ENCODE peak calls at places on chromosomes 2 and 18, in seven cellular contexts. One of them, this sample, is unnamed.

GRCh38 chr2:16155351-16156145 is 215.2 kb downstream of the MYCN start:
- DNase-seq in activated T-helper 1 cell treated with Interleukin-2 at 50 U/mL for 16 hours: no peak
- DNase-seq in AG08396: no peak
- DNase-seq in A549: no peak
- DNase-seq in amniotic epithelial cell: no peak
- DNase-seq in effector memory CD4-positive, alpha-beta T cell: no peak
- DNase-seq in NAMALWA: no peak
- DNase-seq in this sample: no peak

GRCh38 chr2:155766342-155767115 is 566.0 kb downstream of the NR4A2 start:
- DNase-seq in amniotic epithelial cell: no peak
- DNase-seq in AG08396: no peak
- DNase-seq in A549: no peak
- DNase-seq in activated T-helper 1 cell treated with Interleukin-2 at 50 U/mL for 16 hours: no peak
- DNase-seq in NAMALWA: no peak
- DNase-seq in effector memory CD4-positive, alpha-beta T cell: no peak
- DNase-seq in this sample: no peak

GRCh38 chr2:97761192-97761591 is 47.8 kb downstream of the ZAP70 start:
- DNase-seq in activated T-helper 1 cell treated with Interleukin-2 at 50 U/mL for 16 hours: peak; percentile 24
- DNase-seq in AG08396: no peak
- DNase-seq in A549: no peak
- DNase-seq in NAMALWA: no peak
- DNase-seq in effector memory CD4-positive, alpha-beta T cell: peak; percentile 32
- DNase-seq in amniotic epithelial cell: no peak
- DNase-seq in this sample: no peak

GRCh38 chr2:135245055-135245454 is 193.0 kb downstream of the RAB3GAP1 start:
- DNase-seq in A549: no peak
- DNase-seq in AG08396: no peak
- DNase-seq in effector memory CD4-positive, alpha-beta T cell: no peak
- DNase-seq in activated T-helper 1 cell treated with Interleukin-2 at 50 U/mL for 16 hours: no peak
- DNase-seq in NAMALWA: no peak
- DNase-seq in amniotic epithelial cell: peak; percentile 35
- DNase-seq in this sample: peak; percentile 53

GRCh38 chr18:61502472-61502871 is 169.2 kb downstream of the CDH20 start:
- DNase-seq in activated T-helper 1 cell treated with Interleukin-2 at 50 U/mL for 16 hours: no peak
- DNase-seq in AG08396: peak; percentile 66
- DNase-seq in effector memory CD4-positive, alpha-beta T cell: no peak
- DNase-seq in A549: peak; percentile 17
- DNase-seq in amniotic epithelial cell: peak; percentile 43
- DNase-seq in NAMALWA: peak; percentile 62
- DNase-seq in this sample: peak; percentile 33

GRCh38 chr2:149658553-149658952 is 71.0 kb upstream of the MMADHC start:
- DNase-seq in effector memory CD4-positive, alpha-beta T cell: no peak
- DNase-seq in activated T-helper 1 cell treated with Interleukin-2 at 50 U/mL for 16 hours: no peak
- DNase-seq in AG08396: no peak
- DNase-seq in NAMALWA: no peak
- DNase-seq in amniotic epithelial cell: no peak
- DNase-seq in A549: no peak
- DNase-seq in this sample: no peak

GRCh38 chr2:221451836-221452774 is 120.0 kb downstream of the EPHA4 start:
- DNase-seq in A549: no peak
- DNase-seq in NAMALWA: no peak
- DNase-seq in effector memory CD4-positive, alpha-beta T cell: no peak
- DNase-seq in activated T-helper 1 cell treated with Interleukin-2 at 50 U/mL for 16 hours: no peak
- DNase-seq in AG08396: no peak
- DNase-seq in amniotic epithelial cell: no peak
- DNase-seq in this sample: no peak

GRCh38 chr18:9806905-9807304 is 78.9 kb upstream of the TXNDC2 start:
- DNase-seq in activated T-helper 1 cell treated with Interleukin-2 at 50 U/mL for 16 hours: no peak
- DNase-seq in amniotic epithelial cell: no peak
- DNase-seq in effector memory CD4-positive, alpha-beta T cell: no peak
- DNase-seq in A549: no peak
- DNase-seq in NAMALWA: no peak
- DNase-seq in AG08396: no peak
- DNase-seq in this sample: no peak